ENCODE peak calls at places on chromosome 1, in nine cellular contexts. W, P, N, S, F, V, L, A and Z are unnamed samples.

GRCh38 chr1:178263341-178263740 is 169.4 kb downstream of the RASAL2 start:
- DNase-seq in N (no peak), A (no peak), F (peak), S (no peak), V (no peak), W (no peak), L (no peak), P (no peak), Z (no peak)

GRCh38 chr1:42971848-42972291 is 13.2 kb upstream of the SLC2A1 start:
- DNase-seq in P (no peak), W (peak), F (peak), N (no peak), A (no peak), L (peak), V (no peak), S (no peak), Z (no peak)

GRCh38 chr1:159945483-159946241 is at the start of gene IGSF9:
- DNase-seq in P (peak), W (peak), N (peak), V (peak), F (peak), S (peak), A (peak), L (peak), Z (peak)

GRCh38 chr1:239952348-239953307 is 139.1 kb upstream of the FMN2 start:
- DNase-seq in F (peak), V (no peak), A (no peak), S (no peak), L (peak), N (no peak), P (no peak), W (no peak), Z (no peak)

GRCh38 chr1:165355977-165356811 is at the start of gene LMX1A:
- DNase-seq in W (no peak), A (no peak), P (no peak), L (no peak), S (no peak), V (no peak), F (peak), N (no peak), Z (no peak)

GRCh38 chr1:170807432-170807831 is 127.9 kb upstream of the MROH9 start:
- DNase-seq in P (no peak), V (no peak), W (no peak), A (no peak), F (peak), S (no peak), L (no peak), N (no peak), Z (no peak)

GRCh38 chr1:47616036-47616435 is 178.2 kb downstream of the FOXD2 start:
- DNase-seq in W (no peak), S (peak), P (no peak), V (no peak), A (no peak), N (no peak), L (no peak), F (no peak), Z (no peak)

GRCh38 chr1:221025391-221026355 is 146.4 kb downstream of the HLX start:
- DNase-seq in A (no peak), S (no peak), F (no peak), V (no peak), P (no peak), N (no peak), L (no peak), W (no peak), Z (no peak)

GRCh38 chr1:222387020-222387816 is 160.7 kb downstream of the HHIPL2 start:
- DNase-seq in A (no peak), N (no peak), P (no peak), S (no peak), W (no peak), F (no peak), V (no peak), L (peak), Z (no peak)

GRCh38 chr1:164588388-164589341 is 29.7 kb downstream of the PBX1 start:
- DNase-seq in W (peak), L (peak), A (no peak), V (no peak), P (peak), S (no peak), N (no peak), F (peak), Z (no peak)

GRCh38 chr1:93631626-93632365 is 49.8 kb downstream of the BCAR3 start:
- DNase-seq in W (no peak), V (no peak), N (no peak), A (no peak), F (peak), S (no peak), P (no peak), L (no peak), Z (no peak)

GRCh38 chr1:15681346-15682290 is 2.5 kb upstream of the PLEKHM2 start:
- DNase-seq in P (no peak), S (no peak), W (no peak), F (no peak), A (no peak), N (no peak), V (no peak), L (no peak), Z (no peak)